ENCODE peak calls at places on chromosome 17, in seven cellular contexts. One of them, this sample, is unnamed.
A peak's percentile ranks its signal among the peaks of the same experiment; 100 is the strongest.

GRCh38 chr17:78644259-78644658 is 67.1 kb upstream of the DNAH17 start:
- DNase-seq in colonic mucosa: no peak
- DNase-seq in adrenal gland: no peak
- DNase-seq in Peyer's patch: no peak
- DNase-seq in Panc1: no peak
- DNase-seq in mucosa of descending colon: no peak
- DNase-seq in tibial nerve: no peak
- DNase-seq in this sample: no peak

GRCh38 chr17:34798581-34798980 is 162.7 kb downstream of the CCT6B start:
- DNase-seq in adrenal gland: no peak
- DNase-seq in Panc1: no peak
- DNase-seq in Peyer's patch: no peak
- DNase-seq in colonic mucosa: no peak
- DNase-seq in mucosa of descending colon: no peak
- DNase-seq in tibial nerve: no peak
- DNase-seq in this sample: no peak

GRCh38 chr17:79947351-79948031 is 88.2 kb downstream of the TBC1D16 start:
- DNase-seq in adrenal gland: peak; percentile 10
- DNase-seq in Peyer's patch: no peak
- DNase-seq in Panc1: no peak
- DNase-seq in tibial nerve: no peak
- DNase-seq in mucosa of descending colon: no peak
- DNase-seq in colonic mucosa: peak; percentile 15
- DNase-seq in this sample: no peak

GRCh38 chr17:10094806-10095205 is 103.6 kb downstream of the GAS7 start:
- DNase-seq in tibial nerve: no peak
- DNase-seq in mucosa of descending colon: no peak
- DNase-seq in Panc1: no peak
- DNase-seq in colonic mucosa: no peak
- DNase-seq in Peyer's patch: no peak
- DNase-seq in adrenal gland: no peak
- DNase-seq in this sample: no peak

GRCh38 chr17:56908061-56908542 is 5.7 kb downstream of the TRIM25 start:
- DNase-seq in mucosa of descending colon: peak; percentile 85
- DNase-seq in Peyer's patch: peak; percentile 75
- DNase-seq in colonic mucosa: peak; percentile 61
- DNase-seq in adrenal gland: peak; percentile 78
- DNase-seq in tibial nerve: no peak
- DNase-seq in Panc1: no peak
- DNase-seq in this sample: peak; percentile 79

GRCh38 chr17:56834380-56835258 is 668 bp downstream of the DGKE start:
- DNase-seq in tibial nerve: no peak
- DNase-seq in colonic mucosa: peak; percentile 72
- DNase-seq in Peyer's patch: peak; percentile 80
- DNase-seq in mucosa of descending colon: peak; percentile 88
- DNase-seq in adrenal gland: peak; percentile 50
- DNase-seq in Panc1: no peak
- DNase-seq in this sample: peak; percentile 68

GRCh38 chr17:13106171-13106570 is 88.3 kb upstream of the ELAC2 start:
- DNase-seq in colonic mucosa: no peak
- DNase-seq in adrenal gland: no peak
- DNase-seq in tibial nerve: no peak
- DNase-seq in Panc1: no peak
- DNase-seq in mucosa of descending colon: no peak
- DNase-seq in Peyer's patch: no peak
- DNase-seq in this sample: no peak

GRCh38 chr17:16294560-16294959 is 58.7 kb downstream of the CENPV start:
- DNase-seq in tibial nerve: no peak
- DNase-seq in mucosa of descending colon: no peak
- DNase-seq in colonic mucosa: no peak
- DNase-seq in Peyer's patch: no peak
- DNase-seq in adrenal gland: no peak
- DNase-seq in Panc1: no peak
- DNase-seq in this sample: no peak

DNA sequence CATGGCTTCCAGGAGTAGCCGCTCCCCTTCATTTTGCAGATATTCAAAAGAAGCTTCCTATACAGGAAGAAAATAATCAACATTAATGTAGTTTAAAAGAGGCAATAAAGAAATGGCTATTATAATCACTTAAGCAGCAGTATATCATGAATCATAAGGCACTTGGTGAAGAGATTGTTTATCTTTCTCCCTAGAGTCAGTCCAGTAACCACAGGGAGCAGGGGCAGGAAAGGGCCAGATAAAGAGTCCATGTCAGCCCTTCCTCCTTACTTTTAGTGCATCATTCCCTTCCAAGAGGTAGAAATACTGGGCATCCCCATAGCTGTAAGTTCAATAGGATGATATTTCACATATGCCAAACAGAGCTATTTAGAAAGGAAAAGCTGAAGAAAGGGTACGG is 184.6 kb upstream of the C17orf78 start:
- DNase-seq in Panc1: no peak
- DNase-seq in mucosa of descending colon: no peak
- DNase-seq in colonic mucosa: no peak
- DNase-seq in tibial nerve: no peak
- DNase-seq in Peyer's patch: no peak
- DNase-seq in adrenal gland: no peak
- DNase-seq in this sample: no peak
- H3K36me3 ChIP-seq in Panc1: peaks cover 7% of the 10 kb centered on the region
- H3K36me3 ChIP-seq in mucosa of descending colon: no peaks in the 10 kb centered on the region
- H3K36me3 ChIP-seq in colonic mucosa: no peaks in the 10 kb centered on the region
- H3K36me3 ChIP-seq in tibial nerve: peaks cover 55% of the 10 kb centered on the region
- H3K36me3 ChIP-seq in Peyer's patch: peaks cover 51% of the 10 kb centered on the region
- H3K36me3 ChIP-seq in adrenal gland: no peaks in the 10 kb centered on the region
- H3K36me3 ChIP-seq in this sample: peaks cover 15% of the 10 kb centered on the region

GRCh38 chr17:38848557-38848891 is 5.0 kb downstream of the RPL23 start:
- DNase-seq in mucosa of descending colon: no peak
- DNase-seq in tibial nerve: no peak
- DNase-seq in Peyer's patch: no peak
- DNase-seq in Panc1: no peak
- DNase-seq in adrenal gland: no peak
- DNase-seq in colonic mucosa: no peak
- DNase-seq in this sample: no peak
- H3K36me3 ChIP-seq in mucosa of descending colon: peaks cover 3% of the 10 kb centered on the region
- H3K36me3 ChIP-seq in tibial nerve: peaks cover 63% of the 10 kb centered on the region
- H3K36me3 ChIP-seq in Peyer's patch: peaks cover 49% of the 10 kb centered on the region
- H3K36me3 ChIP-seq in Panc1: peaks cover 30% of the 10 kb centered on the region
- H3K36me3 ChIP-seq in adrenal gland: no peaks in the 10 kb centered on the region
- H3K36me3 ChIP-seq in colonic mucosa: peaks cover 22% of the 10 kb centered on the region
- H3K36me3 ChIP-seq in this sample: peaks cover 46% of the 10 kb centered on the region

DNA sequence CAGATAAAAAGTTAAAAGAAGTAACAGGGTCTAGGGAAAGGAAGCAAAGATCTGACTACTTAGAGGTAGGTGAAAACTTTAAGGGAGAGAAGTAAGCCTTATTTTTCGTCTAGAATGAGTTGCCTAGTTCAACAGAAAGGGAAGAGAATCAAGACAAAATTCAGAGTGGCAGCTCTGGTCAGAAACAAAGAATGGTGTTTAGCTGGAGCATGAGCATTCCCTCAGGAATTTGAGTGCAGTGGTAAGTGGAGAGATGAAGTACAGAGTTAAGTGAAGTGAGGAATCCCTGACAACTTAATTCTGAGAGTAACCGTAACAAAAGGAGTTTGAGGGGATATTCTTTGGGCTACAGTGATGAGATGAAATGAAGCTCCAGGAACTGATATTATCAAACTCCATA is 11.5 kb downstream of the SMG6 start:
- DNase-seq in Peyer's patch: no peak
- DNase-seq in Panc1: no peak
- DNase-seq in adrenal gland: no peak
- DNase-seq in mucosa of descending colon: no peak
- DNase-seq in tibial nerve: no peak
- DNase-seq in colonic mucosa: no peak
- DNase-seq in this sample: no peak
- H3K36me3 ChIP-seq in Peyer's patch: peaks cover 93% of the 10 kb centered on the region
- H3K36me3 ChIP-seq in Panc1: peaks cover 2% of the 10 kb centered on the region
- H3K36me3 ChIP-seq in adrenal gland: no peaks in the 10 kb centered on the region
- H3K36me3 ChIP-seq in mucosa of descending colon: peaks cover 10% of the 10 kb centered on the region
- H3K36me3 ChIP-seq in tibial nerve: peaks cover 99% of the 10 kb centered on the region
- H3K36me3 ChIP-seq in colonic mucosa: peaks cover 16% of the 10 kb centered on the region
- H3K36me3 ChIP-seq in this sample: peaks cover 86% of the 10 kb centered on the region

GRCh38 chr17:81577278-81578000 is 25.3 kb upstream of the FAAP100 start:
- DNase-seq in mucosa of descending colon: no peak
- DNase-seq in colonic mucosa: no peak
- DNase-seq in Panc1: no peak
- DNase-seq in adrenal gland: no peak
- DNase-seq in Peyer's patch: no peak
- DNase-seq in tibial nerve: no peak
- DNase-seq in this sample: no peak
- H3K36me3 ChIP-seq in mucosa of descending colon: no peaks in the 10 kb centered on the region
- H3K36me3 ChIP-seq in colonic mucosa: no peaks in the 10 kb centered on the region
- H3K36me3 ChIP-seq in Panc1: peaks cover 15% of the 10 kb centered on the region
- H3K36me3 ChIP-seq in adrenal gland: no peaks in the 10 kb centered on the region
- H3K36me3 ChIP-seq in Peyer's patch: peaks cover 61% of the 10 kb centered on the region
- H3K36me3 ChIP-seq in tibial nerve: peaks cover 67% of the 10 kb centered on the region
- H3K36me3 ChIP-seq in this sample: peaks cover 58% of the 10 kb centered on the region

DNA sequence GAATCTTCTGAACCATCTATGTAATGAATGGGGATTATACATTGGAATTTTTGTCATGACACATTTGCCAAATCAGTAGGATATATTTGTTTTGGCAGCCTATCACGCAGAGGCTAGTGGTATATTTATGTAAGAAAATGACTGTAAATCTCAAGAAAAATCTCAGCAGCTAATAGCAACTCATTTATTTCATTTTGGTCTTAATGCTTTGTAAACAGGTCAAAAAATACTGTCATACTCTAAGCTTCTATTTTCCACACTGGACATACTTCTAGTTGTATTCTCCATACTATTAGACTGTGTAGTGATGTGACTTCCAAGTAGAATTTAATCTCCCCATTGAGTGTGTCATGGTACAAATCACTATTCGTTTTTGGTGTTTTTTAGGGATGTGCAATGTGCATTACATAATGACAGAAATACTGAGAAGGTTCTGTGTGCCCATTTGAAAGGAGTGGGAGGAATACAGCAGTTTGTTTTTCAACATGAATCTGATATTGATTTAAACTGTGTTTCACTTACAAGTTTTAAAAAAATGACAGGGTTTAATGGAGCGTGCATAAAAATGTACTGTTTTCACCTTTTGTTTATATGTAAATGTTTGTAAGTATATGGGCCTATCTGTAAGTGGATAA is 29.1 kb downstream of the CLUH start:
- DNase-seq in tibial nerve: no peak
- DNase-seq in colonic mucosa: no peak
- DNase-seq in Peyer's patch: no peak
- DNase-seq in mucosa of descending colon: no peak
- DNase-seq in Panc1: no peak
- DNase-seq in adrenal gland: no peak
- DNase-seq in this sample: no peak
- H3K36me3 ChIP-seq in tibial nerve: peaks cover 65% of the 10 kb centered on the region
- H3K36me3 ChIP-seq in colonic mucosa: no peaks in the 10 kb centered on the region
- H3K36me3 ChIP-seq in Peyer's patch: peaks cover 64% of the 10 kb centered on the region
- H3K36me3 ChIP-seq in mucosa of descending colon: no peaks in the 10 kb centered on the region
- H3K36me3 ChIP-seq in Panc1: peaks cover 21% of the 10 kb centered on the region
- H3K36me3 ChIP-seq in adrenal gland: no peaks in the 10 kb centered on the region
- H3K36me3 ChIP-seq in this sample: peaks cover 62% of the 10 kb centered on the region

This sample was measured in CD4-positive, CD25-positive, alpha-beta regulatory T cell.